ENCODE peak calls at places on chromosomes 13 and 19, in six cellular contexts. One of them, this sample, is unnamed.

GRCh38 chr13:31922724-31923123 is 108.8 kb upstream of the FRY start:
- DNase-seq in ovary: no peak
- DNase-seq in breast epithelium: no peak
- DNase-seq in suprapubic skin: no peak
- DNase-seq in H54: no peak
- DNase-seq in lower leg skin: no peak
- DNase-seq in this sample: no peak

GRCh38 chr19:2270157-2270571 is 11.8 kb downstream of the PEAK3 start:
- DNase-seq in ovary: peak
- DNase-seq in breast epithelium: no peak
- DNase-seq in suprapubic skin: peak
- DNase-seq in H54: no peak
- DNase-seq in lower leg skin: peak
- DNase-seq in this sample: peak

GRCh38 chr13:46341112-46341711 is 45.8 kb downstream of the RUBCNL start:
- DNase-seq in ovary: no peak
- DNase-seq in breast epithelium: no peak
- DNase-seq in suprapubic skin: no peak
- DNase-seq in H54: peak
- DNase-seq in lower leg skin: no peak
- DNase-seq in this sample: no peak

GRCh38 chr13:24745861-24746617 is 17.9 kb upstream of the RNF17 start:
- DNase-seq in ovary: no peak
- DNase-seq in breast epithelium: no peak
- DNase-seq in suprapubic skin: no peak
- DNase-seq in H54: no peak
- DNase-seq in lower leg skin: peak
- DNase-seq in this sample: no peak

GRCh38 chr13:103663996-103664395 is 597.8 kb upstream of the SLC10A2 start:
- DNase-seq in ovary: no peak
- DNase-seq in breast epithelium: peak
- DNase-seq in suprapubic skin: no peak
- DNase-seq in H54: no peak
- DNase-seq in lower leg skin: no peak
- DNase-seq in this sample: no peak

GRCh38 chr19:42116308-42117075 is 15.8 kb downstream of the POU2F2 start:
- DNase-seq in ovary: no peak
- DNase-seq in breast epithelium: no peak
- DNase-seq in suprapubic skin: no peak
- DNase-seq in H54: no peak
- DNase-seq in lower leg skin: no peak
- DNase-seq in this sample: no peak

GRCh38 chr19:41939861-41940442 is 11.7 kb upstream of the ERFL start:
- DNase-seq in ovary: no peak
- DNase-seq in breast epithelium: no peak
- DNase-seq in suprapubic skin: no peak
- DNase-seq in H54: no peak
- DNase-seq in lower leg skin: no peak
- DNase-seq in this sample: no peak

GRCh38 chr13:64234255-64234654 is 2818.6 kb upstream of the PCDH20 start:
- DNase-seq in ovary: no peak
- DNase-seq in breast epithelium: no peak
- DNase-seq in suprapubic skin: no peak
- DNase-seq in H54: no peak
- DNase-seq in lower leg skin: no peak
- DNase-seq in this sample: no peak

GRCh38 chr19:13103961-13104847 is 1.5 kb upstream of the LYL1 start:
- DNase-seq in ovary: peak
- DNase-seq in breast epithelium: no peak
- DNase-seq in suprapubic skin: no peak
- DNase-seq in H54: no peak
- DNase-seq in lower leg skin: peak
- DNase-seq in this sample: peak

GRCh38 chr19:41896581-41896942 is 13.6 kb downstream of the ARHGEF1 start:
- DNase-seq in ovary: no peak
- DNase-seq in breast epithelium: no peak
- DNase-seq in suprapubic skin: no peak
- DNase-seq in H54: no peak
- DNase-seq in lower leg skin: no peak
- DNase-seq in this sample: no peak

GRCh38 chr19:12956446-12957388 is at the start of gene GADD45GIP1:
- DNase-seq in ovary: peak
- DNase-seq in breast epithelium: peak
- DNase-seq in suprapubic skin: peak
- DNase-seq in H54: no peak
- DNase-seq in lower leg skin: peak
- DNase-seq in this sample: peak

GRCh38 chr19:33233056-33233873 is 7.6 kb upstream of the SLC7A10 start:
- DNase-seq in ovary: no peak
- DNase-seq in breast epithelium: no peak
- DNase-seq in suprapubic skin: no peak
- DNase-seq in H54: no peak
- DNase-seq in lower leg skin: no peak
- DNase-seq in this sample: no peak

GRCh38 chr13:27969073-27969865 is at the start of gene CDX2:
- DNase-seq in ovary: no peak
- DNase-seq in breast epithelium: no peak
- DNase-seq in suprapubic skin: peak
- DNase-seq in H54: no peak
- DNase-seq in lower leg skin: peak
- DNase-seq in this sample: no peak

GRCh38 chr13:19818223-19818842 is 35.6 kb upstream of the PSPC1 start:
- DNase-seq in ovary: peak
- DNase-seq in breast epithelium: no peak
- DNase-seq in suprapubic skin: no peak
- DNase-seq in H54: no peak
- DNase-seq in lower leg skin: peak
- DNase-seq in this sample: no peak

GRCh38 chr19:23437901-23438300 is 42.6 kb upstream of the ZNF91 start:
- DNase-seq in ovary: no peak
- DNase-seq in breast epithelium: no peak
- DNase-seq in suprapubic skin: no peak
- DNase-seq in H54: no peak
- DNase-seq in lower leg skin: no peak
- DNase-seq in this sample: no peak

GRCh38 chr19:48639483-48640375 is 2.5 kb upstream of the DBP start:
- DNase-seq in ovary: no peak
- DNase-seq in breast epithelium: no peak
- DNase-seq in suprapubic skin: no peak
- DNase-seq in H54: no peak
- DNase-seq in lower leg skin: no peak
- DNase-seq in this sample: no peak
- TF ChIP-seq POLR2A in ovary: no peak
- TF ChIP-seq POLR2A in breast epithelium: no peak
- TF ChIP-seq POLR2A in suprapubic skin: no peak
- TF ChIP-seq POLR2A in H54: no peak
- TF ChIP-seq POLR2A in lower leg skin: no peak
- TF ChIP-seq POLR2A in this sample: no peak

GRCh38 chr19:58571575-58571947 is 1.6 kb downstream of the MZF1 start:
- DNase-seq in ovary: peak
- DNase-seq in breast epithelium: no peak
- DNase-seq in suprapubic skin: peak
- DNase-seq in H54: no peak
- DNase-seq in lower leg skin: peak
- DNase-seq in this sample: peak

GRCh38 chr19:58569191-58569942 is 3.8 kb downstream of the MZF1 start:
- DNase-seq in ovary: peak
- DNase-seq in breast epithelium: no peak
- DNase-seq in suprapubic skin: peak
- DNase-seq in H54: no peak
- DNase-seq in lower leg skin: peak
- DNase-seq in this sample: peak

GRCh38 chr19:58568731-58569130 is 4.4 kb downstream of the MZF1 start:
- DNase-seq in ovary: peak
- DNase-seq in breast epithelium: no peak
- DNase-seq in suprapubic skin: peak
- DNase-seq in H54: no peak
- DNase-seq in lower leg skin: peak
- DNase-seq in this sample: peak

GRCh38 chr19:58570770-58571574 is 2.2 kb downstream of the MZF1 start:
- DNase-seq in ovary: peak
- DNase-seq in breast epithelium: no peak
- DNase-seq in suprapubic skin: peak
- DNase-seq in H54: no peak
- DNase-seq in lower leg skin: peak
- DNase-seq in this sample: peak

DNA sequence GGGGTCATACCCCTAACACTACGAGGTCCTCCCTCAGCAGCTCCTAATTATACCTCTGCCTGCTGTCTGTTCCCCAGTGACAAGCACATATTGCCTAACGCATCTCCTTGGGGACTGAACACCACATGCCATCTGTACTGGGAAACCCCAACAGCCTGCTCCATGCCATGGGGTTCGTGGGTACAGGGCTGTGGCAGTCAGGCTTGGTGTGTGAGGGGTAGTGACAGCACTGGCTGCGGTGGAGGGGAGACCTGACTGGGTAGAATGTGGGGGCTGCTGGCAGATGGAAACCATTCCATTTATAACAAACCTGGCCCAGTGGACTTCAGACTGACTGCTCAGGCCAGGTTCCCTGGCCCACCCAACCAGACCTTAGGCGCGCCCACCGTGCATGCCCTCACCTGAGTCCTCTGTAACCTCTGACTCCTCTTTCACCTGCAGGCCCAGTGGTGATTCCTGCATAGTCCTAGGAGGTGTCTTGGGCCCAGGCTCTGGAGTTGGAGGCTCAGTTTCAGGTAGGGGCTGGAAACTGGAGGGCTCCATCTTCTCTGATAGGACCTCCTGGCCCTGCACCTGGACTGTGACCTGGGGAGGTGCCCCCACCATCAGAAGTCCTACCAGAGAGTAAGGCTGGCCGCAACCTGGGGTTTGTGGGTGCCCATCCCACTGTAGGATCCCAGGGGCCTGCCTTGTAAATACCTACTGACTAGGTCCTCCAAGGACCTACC is 3.0 kb downstream of the MZF1 start:
- DNase-seq in ovary: peak
- DNase-seq in breast epithelium: no peak
- DNase-seq in suprapubic skin: peak
- DNase-seq in H54: no peak
- DNase-seq in lower leg skin: peak
- DNase-seq in this sample: peak
- TF ChIP-seq POLR2A in ovary: no peak
- TF ChIP-seq POLR2A in breast epithelium: no peak
- TF ChIP-seq POLR2A in suprapubic skin: no peak
- TF ChIP-seq POLR2A in H54: no peak
- TF ChIP-seq POLR2A in lower leg skin: no peak
- TF ChIP-seq POLR2A in this sample: no peak

GRCh38 chr13:97432232-97432916 is 1.6 kb upstream of the RAP2A start:
- DNase-seq in ovary: no peak
- DNase-seq in breast epithelium: no peak
- DNase-seq in suprapubic skin: no peak
- DNase-seq in H54: no peak
- DNase-seq in lower leg skin: no peak
- DNase-seq in this sample: no peak

GRCh38 chr13:97431365-97431764 is 2.6 kb upstream of the RAP2A start:
- DNase-seq in ovary: no peak
- DNase-seq in breast epithelium: no peak
- DNase-seq in suprapubic skin: no peak
- DNase-seq in H54: no peak
- DNase-seq in lower leg skin: no peak
- DNase-seq in this sample: no peak

GRCh38 chr13:97433727-97434416 is at the start of gene RAP2A:
- DNase-seq in ovary: peak
- DNase-seq in breast epithelium: peak
- DNase-seq in suprapubic skin: peak
- DNase-seq in H54: peak
- DNase-seq in lower leg skin: peak
- DNase-seq in this sample: peak

GRCh38 chr13:97434417-97435296 is 688 bp downstream of the RAP2A start:
- DNase-seq in ovary: peak
- DNase-seq in breast epithelium: peak
- DNase-seq in suprapubic skin: peak
- DNase-seq in H54: no peak
- DNase-seq in lower leg skin: peak
- DNase-seq in this sample: peak

GRCh38 chr13:97432917-97433726 is 847 bp upstream of the RAP2A start:
- DNase-seq in ovary: peak
- DNase-seq in breast epithelium: peak
- DNase-seq in suprapubic skin: peak
- DNase-seq in H54: peak
- DNase-seq in lower leg skin: peak
- DNase-seq in this sample: peak
- TF ChIP-seq POLR2A in ovary: peak
- TF ChIP-seq POLR2A in breast epithelium: peak
- TF ChIP-seq POLR2A in suprapubic skin: no peak
- TF ChIP-seq POLR2A in H54: peak
- TF ChIP-seq POLR2A in lower leg skin: no peak
- TF ChIP-seq POLR2A in this sample: peak

GRCh38 chr19:51904331-51905165 is at the start of gene ZNF649:
- DNase-seq in ovary: peak
- DNase-seq in breast epithelium: peak
- DNase-seq in suprapubic skin: peak
- DNase-seq in H54: peak
- DNase-seq in lower leg skin: peak
- DNase-seq in this sample: peak
- TF ChIP-seq POLR2A in ovary: no peak
- TF ChIP-seq POLR2A in breast epithelium: peak
- TF ChIP-seq POLR2A in suprapubic skin: no peak
- TF ChIP-seq POLR2A in H54: no peak
- TF ChIP-seq POLR2A in lower leg skin: no peak
- TF ChIP-seq POLR2A in this sample: no peak

DNA sequence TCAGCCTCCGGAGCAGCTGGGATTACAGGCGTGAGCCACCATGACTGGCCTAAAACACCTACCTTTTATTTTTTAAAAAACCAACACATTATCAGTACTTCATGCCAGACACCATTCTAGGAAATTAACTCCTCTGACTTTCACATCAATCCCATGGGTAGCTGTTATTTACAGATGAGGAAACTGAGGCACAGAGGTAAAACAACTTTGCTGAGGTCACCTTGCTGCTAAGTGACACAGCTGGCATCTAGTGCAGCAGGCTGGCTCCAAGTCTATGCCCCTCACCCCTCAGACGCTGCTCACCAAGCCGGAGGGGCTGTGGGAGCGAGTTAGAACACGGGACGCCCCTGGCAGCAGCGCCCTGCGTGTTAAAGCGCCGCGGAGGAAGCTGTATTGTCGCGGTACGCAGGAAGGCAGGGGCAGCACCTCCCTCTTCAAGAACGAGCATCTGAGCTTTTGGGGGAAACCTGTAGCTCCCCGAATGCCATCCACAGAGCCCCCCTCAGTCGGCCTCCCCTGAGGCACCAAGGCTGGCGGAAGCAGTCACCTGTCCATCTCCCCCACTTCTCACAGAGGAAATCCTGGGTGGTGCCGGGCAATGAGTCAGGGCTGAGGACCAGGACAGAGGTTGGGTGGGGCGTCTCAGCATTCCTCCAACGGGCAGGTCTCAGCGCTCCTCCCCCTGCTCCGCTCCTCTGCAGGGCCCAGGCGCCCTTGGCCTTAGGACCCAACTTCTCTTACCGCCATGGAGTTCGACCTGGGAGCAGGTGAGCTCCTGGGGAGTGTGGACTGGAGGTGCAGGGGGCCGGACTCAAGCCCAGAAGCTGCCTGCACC is at the start of gene C19orf33:
- DNase-seq in ovary: no peak
- DNase-seq in breast epithelium: peak
- DNase-seq in suprapubic skin: no peak
- DNase-seq in H54: peak
- DNase-seq in lower leg skin: peak
- DNase-seq in this sample: no peak
- TF ChIP-seq POLR2A in ovary: no peak
- TF ChIP-seq POLR2A in breast epithelium: no peak
- TF ChIP-seq POLR2A in suprapubic skin: no peak
- TF ChIP-seq POLR2A in H54: no peak
- TF ChIP-seq POLR2A in lower leg skin: no peak
- TF ChIP-seq POLR2A in this sample: no peak